ENCODE peak calls at places on chromosome 13, in ten cellular contexts. One of them, this sample, is unnamed.

GRCh38 chr13:27913116-27913515 is 6.7 kb upstream of the PDX1 start:
- DNase-seq in naive B cell: no peak
- DNase-seq in adrenal gland: no peak
- DNase-seq in NCI-H1436 treated with DMSO at 0.1 percent for 48 hours: no peak
- DNase-seq in ELF-1: no peak
- DNase-seq in foreskin fibroblast: no peak
- DNase-seq in substantia nigra: no peak
- DNase-seq in pancreas: no peak
- DNase-seq in SW 1271: no peak
- DNase-seq in activated T-cell treated with anti-CD3 and anti-CD28 coated beads for 1 hour: no peak
- DNase-seq in this sample: no peak

GRCh38 chr13:76316998-76317527 is 569.1 kb downstream of the KCTD12 start:
- DNase-seq in naive B cell: no peak
- DNase-seq in adrenal gland: no peak
- DNase-seq in NCI-H1436 treated with DMSO at 0.1 percent for 48 hours: no peak
- DNase-seq in ELF-1: no peak
- DNase-seq in foreskin fibroblast: no peak
- DNase-seq in substantia nigra: no peak
- DNase-seq in pancreas: no peak
- DNase-seq in SW 1271: no peak
- DNase-seq in activated T-cell treated with anti-CD3 and anti-CD28 coated beads for 1 hour: no peak
- DNase-seq in this sample: no peak

GRCh38 chr13:77391475-77391874 is 64.6 kb upstream of the MYCBP2 start:
- DNase-seq in naive B cell: no peak
- DNase-seq in adrenal gland: no peak
- DNase-seq in NCI-H1436 treated with DMSO at 0.1 percent for 48 hours: no peak
- DNase-seq in ELF-1: no peak
- DNase-seq in foreskin fibroblast: no peak
- DNase-seq in substantia nigra: no peak
- DNase-seq in pancreas: no peak
- DNase-seq in SW 1271: no peak
- DNase-seq in activated T-cell treated with anti-CD3 and anti-CD28 coated beads for 1 hour: no peak
- DNase-seq in this sample: no peak

GRCh38 chr13:36131931-36132297 is 732 bp upstream of the DCLK1 start:
- DNase-seq in naive B cell: no peak
- DNase-seq in adrenal gland: no peak
- DNase-seq in NCI-H1436 treated with DMSO at 0.1 percent for 48 hours: no peak
- DNase-seq in ELF-1: no peak
- DNase-seq in foreskin fibroblast: no peak
- DNase-seq in substantia nigra: no peak
- DNase-seq in pancreas: peak
- DNase-seq in SW 1271: no peak
- DNase-seq in activated T-cell treated with anti-CD3 and anti-CD28 coated beads for 1 hour: no peak
- DNase-seq in this sample: peak

GRCh38 chr13:78603240-78603947 is at the start of gene POU4F1:
- DNase-seq in naive B cell: peak
- DNase-seq in adrenal gland: no peak
- DNase-seq in NCI-H1436 treated with DMSO at 0.1 percent for 48 hours: peak
- DNase-seq in ELF-1: peak
- DNase-seq in foreskin fibroblast: no peak
- DNase-seq in substantia nigra: peak
- DNase-seq in pancreas: no peak
- DNase-seq in SW 1271: peak
- DNase-seq in activated T-cell treated with anti-CD3 and anti-CD28 coated beads for 1 hour: no peak
- DNase-seq in this sample: peak

GRCh38 chr13:51942189-51942588 is 69.1 kb downstream of the ATP7B start:
- DNase-seq in naive B cell: no peak
- DNase-seq in adrenal gland: no peak
- DNase-seq in NCI-H1436 treated with DMSO at 0.1 percent for 48 hours: no peak
- DNase-seq in ELF-1: no peak
- DNase-seq in foreskin fibroblast: no peak
- DNase-seq in substantia nigra: no peak
- DNase-seq in pancreas: no peak
- DNase-seq in SW 1271: no peak
- DNase-seq in activated T-cell treated with anti-CD3 and anti-CD28 coated beads for 1 hour: no peak
- DNase-seq in this sample: no peak

GRCh38 chr13:76049397-76049746 is 413.2 kb downstream of the LMO7 start:
- DNase-seq in naive B cell: no peak
- DNase-seq in adrenal gland: no peak
- DNase-seq in NCI-H1436 treated with DMSO at 0.1 percent for 48 hours: no peak
- DNase-seq in ELF-1: no peak
- DNase-seq in foreskin fibroblast: no peak
- DNase-seq in substantia nigra: no peak
- DNase-seq in pancreas: no peak
- DNase-seq in SW 1271: no peak
- DNase-seq in activated T-cell treated with anti-CD3 and anti-CD28 coated beads for 1 hour: no peak
- DNase-seq in this sample: no peak

GRCh38 chr13:44755872-44756271 is 179.7 kb upstream of the TSC22D1 start:
- DNase-seq in naive B cell: no peak
- DNase-seq in adrenal gland: no peak
- DNase-seq in NCI-H1436 treated with DMSO at 0.1 percent for 48 hours: no peak
- DNase-seq in ELF-1: no peak
- DNase-seq in foreskin fibroblast: peak
- DNase-seq in substantia nigra: no peak
- DNase-seq in pancreas: no peak
- DNase-seq in SW 1271: no peak
- DNase-seq in activated T-cell treated with anti-CD3 and anti-CD28 coated beads for 1 hour: no peak
- DNase-seq in this sample: no peak

GRCh38 chr13:32428581-32429072 is 697 bp upstream of the N4BP2L1 start:
- DNase-seq in naive B cell: peak
- DNase-seq in adrenal gland: no peak
- DNase-seq in NCI-H1436 treated with DMSO at 0.1 percent for 48 hours: no peak
- DNase-seq in ELF-1: no peak
- DNase-seq in foreskin fibroblast: no peak
- DNase-seq in substantia nigra: no peak
- DNase-seq in pancreas: no peak
- DNase-seq in SW 1271: no peak
- DNase-seq in activated T-cell treated with anti-CD3 and anti-CD28 coated beads for 1 hour: no peak
- DNase-seq in this sample: peak

GRCh38 chr13:79481685-79482052 is 714 bp downstream of the NDFIP2 start:
- DNase-seq in naive B cell: peak
- DNase-seq in adrenal gland: no peak
- DNase-seq in NCI-H1436 treated with DMSO at 0.1 percent for 48 hours: no peak
- DNase-seq in ELF-1: no peak
- DNase-seq in foreskin fibroblast: no peak
- DNase-seq in substantia nigra: no peak
- DNase-seq in pancreas: peak
- DNase-seq in SW 1271: no peak
- DNase-seq in activated T-cell treated with anti-CD3 and anti-CD28 coated beads for 1 hour: peak
- DNase-seq in this sample: no peak

GRCh38 chr13:50788551-50788950 is 54.9 kb downstream of the DLEU7 start:
- DNase-seq in naive B cell: no peak
- DNase-seq in adrenal gland: no peak
- DNase-seq in NCI-H1436 treated with DMSO at 0.1 percent for 48 hours: no peak
- DNase-seq in ELF-1: no peak
- DNase-seq in foreskin fibroblast: no peak
- DNase-seq in substantia nigra: no peak
- DNase-seq in pancreas: no peak
- DNase-seq in SW 1271: no peak
- DNase-seq in activated T-cell treated with anti-CD3 and anti-CD28 coated beads for 1 hour: no peak
- DNase-seq in this sample: no peak

GRCh38 chr13:60654405-60654804 is 257.4 kb downstream of the TDRD3 start:
- DNase-seq in naive B cell: no peak
- DNase-seq in adrenal gland: peak
- DNase-seq in NCI-H1436 treated with DMSO at 0.1 percent for 48 hours: no peak
- DNase-seq in ELF-1: peak
- DNase-seq in foreskin fibroblast: no peak
- DNase-seq in substantia nigra: no peak
- DNase-seq in pancreas: no peak
- DNase-seq in SW 1271: peak
- DNase-seq in activated T-cell treated with anti-CD3 and anti-CD28 coated beads for 1 hour: no peak
- DNase-seq in this sample: peak

GRCh38 chr13:114026128-114026880 is 52.4 kb upstream of the C13orf46 start:
- DNase-seq in naive B cell: no peak
- DNase-seq in adrenal gland: no peak
- DNase-seq in NCI-H1436 treated with DMSO at 0.1 percent for 48 hours: no peak
- DNase-seq in ELF-1: no peak
- DNase-seq in foreskin fibroblast: no peak
- DNase-seq in substantia nigra: no peak
- DNase-seq in pancreas: no peak
- DNase-seq in SW 1271: no peak
- DNase-seq in activated T-cell treated with anti-CD3 and anti-CD28 coated beads for 1 hour: no peak
- DNase-seq in this sample: no peak

GRCh38 chr13:90445179-90445578 is 902.3 kb upstream of the MIR17HG start:
- DNase-seq in naive B cell: no peak
- DNase-seq in adrenal gland: peak
- DNase-seq in NCI-H1436 treated with DMSO at 0.1 percent for 48 hours: no peak
- DNase-seq in ELF-1: peak
- DNase-seq in foreskin fibroblast: peak
- DNase-seq in substantia nigra: no peak
- DNase-seq in pancreas: no peak
- DNase-seq in SW 1271: peak
- DNase-seq in activated T-cell treated with anti-CD3 and anti-CD28 coated beads for 1 hour: no peak
- DNase-seq in this sample: no peak

GRCh38 chr13:41284512-41285288 is 21.3 kb upstream of the MTRF1 start:
- DNase-seq in naive B cell: no peak
- DNase-seq in adrenal gland: no peak
- DNase-seq in NCI-H1436 treated with DMSO at 0.1 percent for 48 hours: no peak
- DNase-seq in ELF-1: no peak
- DNase-seq in foreskin fibroblast: peak
- DNase-seq in substantia nigra: no peak
- DNase-seq in pancreas: no peak
- DNase-seq in SW 1271: peak
- DNase-seq in activated T-cell treated with anti-CD3 and anti-CD28 coated beads for 1 hour: no peak
- DNase-seq in this sample: no peak

GRCh38 chr13:113820813-113821651 is 42.8 kb downstream of the GAS6 start:
- DNase-seq in naive B cell: no peak
- DNase-seq in adrenal gland: peak
- DNase-seq in NCI-H1436 treated with DMSO at 0.1 percent for 48 hours: no peak
- DNase-seq in ELF-1: peak
- DNase-seq in foreskin fibroblast: peak
- DNase-seq in substantia nigra: peak
- DNase-seq in pancreas: no peak
- DNase-seq in SW 1271: no peak
- DNase-seq in activated T-cell treated with anti-CD3 and anti-CD28 coated beads for 1 hour: no peak
- DNase-seq in this sample: peak

GRCh38 chr13:25732146-25732865 is 319.5 kb downstream of the SHISA2 start:
- DNase-seq in naive B cell: no peak
- DNase-seq in adrenal gland: no peak
- DNase-seq in NCI-H1436 treated with DMSO at 0.1 percent for 48 hours: no peak
- DNase-seq in ELF-1: no peak
- DNase-seq in foreskin fibroblast: no peak
- DNase-seq in substantia nigra: no peak
- DNase-seq in pancreas: no peak
- DNase-seq in SW 1271: peak
- DNase-seq in activated T-cell treated with anti-CD3 and anti-CD28 coated beads for 1 hour: no peak
- DNase-seq in this sample: no peak

GRCh38 chr13:111460548-111461444 is 140.4 kb downstream of the TEX29 start:
- DNase-seq in naive B cell: no peak
- DNase-seq in adrenal gland: no peak
- DNase-seq in NCI-H1436 treated with DMSO at 0.1 percent for 48 hours: peak
- DNase-seq in ELF-1: peak
- DNase-seq in foreskin fibroblast: peak
- DNase-seq in substantia nigra: peak
- DNase-seq in pancreas: peak
- DNase-seq in SW 1271: peak
- DNase-seq in activated T-cell treated with anti-CD3 and anti-CD28 coated beads for 1 hour: no peak
- DNase-seq in this sample: peak

GRCh38 chr13:99022953-99023352 is 45.1 kb upstream of the DOCK9 start:
- DNase-seq in naive B cell: no peak
- DNase-seq in adrenal gland: no peak
- DNase-seq in NCI-H1436 treated with DMSO at 0.1 percent for 48 hours: no peak
- DNase-seq in ELF-1: no peak
- DNase-seq in foreskin fibroblast: no peak
- DNase-seq in substantia nigra: no peak
- DNase-seq in pancreas: no peak
- DNase-seq in SW 1271: no peak
- DNase-seq in activated T-cell treated with anti-CD3 and anti-CD28 coated beads for 1 hour: no peak
- DNase-seq in this sample: no peak

GRCh38 chr13:101624210-101624922 is 171.9 kb downstream of the ITGBL1 start:
- DNase-seq in naive B cell: peak
- DNase-seq in adrenal gland: no peak
- DNase-seq in NCI-H1436 treated with DMSO at 0.1 percent for 48 hours: peak
- DNase-seq in ELF-1: no peak
- DNase-seq in foreskin fibroblast: no peak
- DNase-seq in substantia nigra: no peak
- DNase-seq in pancreas: no peak
- DNase-seq in SW 1271: no peak
- DNase-seq in activated T-cell treated with anti-CD3 and anti-CD28 coated beads for 1 hour: no peak
- DNase-seq in this sample: no peak

GRCh38 chr13:110625771-110626321 is 10.5 kb downstream of the NAXD start:
- DNase-seq in naive B cell: no peak
- DNase-seq in adrenal gland: no peak
- DNase-seq in NCI-H1436 treated with DMSO at 0.1 percent for 48 hours: no peak
- DNase-seq in ELF-1: no peak
- DNase-seq in foreskin fibroblast: no peak
- DNase-seq in substantia nigra: no peak
- DNase-seq in pancreas: no peak
- DNase-seq in SW 1271: no peak
- DNase-seq in activated T-cell treated with anti-CD3 and anti-CD28 coated beads for 1 hour: no peak
- DNase-seq in this sample: no peak

GRCh38 chr13:43648733-43649132 is 138.0 kb downstream of the ENOX1 start:
- DNase-seq in naive B cell: no peak
- DNase-seq in adrenal gland: no peak
- DNase-seq in NCI-H1436 treated with DMSO at 0.1 percent for 48 hours: no peak
- DNase-seq in ELF-1: no peak
- DNase-seq in foreskin fibroblast: no peak
- DNase-seq in substantia nigra: no peak
- DNase-seq in pancreas: no peak
- DNase-seq in SW 1271: no peak
- DNase-seq in activated T-cell treated with anti-CD3 and anti-CD28 coated beads for 1 hour: no peak
- DNase-seq in this sample: no peak

GRCh38 chr13:76638882-76639281 is 247.3 kb downstream of the KCTD12 start:
- DNase-seq in naive B cell: no peak
- DNase-seq in adrenal gland: no peak
- DNase-seq in NCI-H1436 treated with DMSO at 0.1 percent for 48 hours: no peak
- DNase-seq in ELF-1: no peak
- DNase-seq in foreskin fibroblast: no peak
- DNase-seq in substantia nigra: no peak
- DNase-seq in pancreas: no peak
- DNase-seq in SW 1271: no peak
- DNase-seq in activated T-cell treated with anti-CD3 and anti-CD28 coated beads for 1 hour: no peak
- DNase-seq in this sample: no peak

GRCh38 chr13:93758575-93758974 is 532.0 kb downstream of the GPC6 start:
- DNase-seq in naive B cell: no peak
- DNase-seq in adrenal gland: no peak
- DNase-seq in NCI-H1436 treated with DMSO at 0.1 percent for 48 hours: no peak
- DNase-seq in ELF-1: no peak
- DNase-seq in foreskin fibroblast: peak
- DNase-seq in substantia nigra: no peak
- DNase-seq in pancreas: no peak
- DNase-seq in SW 1271: peak
- DNase-seq in activated T-cell treated with anti-CD3 and anti-CD28 coated beads for 1 hour: no peak
- DNase-seq in this sample: no peak

GRCh38 chr13:51793570-51794273 is 10.2 kb downstream of the DHRS12 start:
- DNase-seq in naive B cell: peak
- DNase-seq in adrenal gland: peak
- DNase-seq in NCI-H1436 treated with DMSO at 0.1 percent for 48 hours: no peak
- DNase-seq in ELF-1: no peak
- DNase-seq in foreskin fibroblast: peak
- DNase-seq in substantia nigra: no peak
- DNase-seq in pancreas: peak
- DNase-seq in SW 1271: peak
- DNase-seq in activated T-cell treated with anti-CD3 and anti-CD28 coated beads for 1 hour: no peak
- DNase-seq in this sample: no peak

GRCh38 chr13:91643394-91643793 is 245.0 kb downstream of the GPC5 start:
- DNase-seq in naive B cell: no peak
- DNase-seq in adrenal gland: no peak
- DNase-seq in NCI-H1436 treated with DMSO at 0.1 percent for 48 hours: no peak
- DNase-seq in ELF-1: no peak
- DNase-seq in foreskin fibroblast: no peak
- DNase-seq in substantia nigra: no peak
- DNase-seq in pancreas: no peak
- DNase-seq in SW 1271: no peak
- DNase-seq in activated T-cell treated with anti-CD3 and anti-CD28 coated beads for 1 hour: no peak
- DNase-seq in this sample: no peak

This sample was measured in thyroid gland.